ENCODE peak calls at places on chromosomes 13 and 19, in four cellular contexts. One of them, this sample, is unnamed.
A peak's percentile ranks its signal among the peaks of the same experiment; 100 is the strongest.

GRCh38 chr19:547117-547516 is 3.3 kb downstream of the GZMM start:
- DNase-seq in EL: no peak
- DNase-seq in body of pancreas: no peak
- DNase-seq in HS-5: no peak
- DNase-seq in this sample: no peak

GRCh38 chr19:46731007-46731501 is 14.1 kb upstream of the PRKD2 start:
- DNase-seq in EL: peak; percentile 97
- DNase-seq in body of pancreas: no peak
- DNase-seq in HS-5: no peak
- DNase-seq in this sample: no peak

GRCh38 chr13:85520445-85520844 is 278.8 kb downstream of the SLITRK6 start:
- DNase-seq in EL: no peak
- DNase-seq in body of pancreas: no peak
- DNase-seq in HS-5: no peak
- DNase-seq in this sample: no peak

GRCh38 chr19:35879068-35879467 is 10.7 kb downstream of the APLP1 start:
- DNase-seq in EL: no peak
- DNase-seq in body of pancreas: no peak
- DNase-seq in HS-5: no peak
- DNase-seq in this sample: no peak

GRCh38 chr13:66618702-66619101 is 611.4 kb downstream of the PCDH9 start:
- DNase-seq in EL: peak; percentile 16
- DNase-seq in body of pancreas: no peak
- DNase-seq in HS-5: no peak
- DNase-seq in this sample: no peak

GRCh38 chr19:10694706-10695105 is 6.5 kb upstream of the QTRT1 start:
- DNase-seq in EL: no peak
- DNase-seq in body of pancreas: no peak
- DNase-seq in HS-5: no peak
- DNase-seq in this sample: no peak

GRCh38 chr13:63706751-63707150 is 2291.1 kb upstream of the PCDH20 start:
- DNase-seq in EL: no peak
- DNase-seq in body of pancreas: no peak
- DNase-seq in HS-5: no peak
- DNase-seq in this sample: no peak

GRCh38 chr19:48461982-48462655 is 6.7 kb downstream of the KCNJ14 start:
- DNase-seq in EL: no peak
- DNase-seq in body of pancreas: no peak
- DNase-seq in HS-5: no peak
- DNase-seq in this sample: no peak

GRCh38 chr13:44713793-44714469 is 137.8 kb upstream of the TSC22D1 start:
- DNase-seq in EL: peak; percentile 98
- DNase-seq in body of pancreas: no peak
- DNase-seq in HS-5: peak; percentile 78
- DNase-seq in this sample: no peak

GRCh38 chr19:49546825-49547565 is 19.2 kb downstream of the RCN3 start:
- DNase-seq in EL: peak; percentile 89
- DNase-seq in body of pancreas: peak; percentile 84
- DNase-seq in HS-5: peak; percentile 70
- DNase-seq in this sample: peak; percentile 74

GRCh38 chr19:9945319-9945966 is 9.1 kb upstream of the OLFM2 start:
- DNase-seq in EL: peak; percentile 99
- DNase-seq in body of pancreas: peak; percentile 57
- DNase-seq in HS-5: peak; percentile 98
- DNase-seq in this sample: no peak

GRCh38 chr13:91297503-91297902 is 50.0 kb upstream of the MIR17HG start:
- DNase-seq in EL: no peak
- DNase-seq in body of pancreas: no peak
- DNase-seq in HS-5: no peak
- DNase-seq in this sample: no peak

This sample was measured in DND-41.